ENCODE peak calls at places on chromosomes 12 and 14, in eight cellular contexts. F is skeletal muscle cell; G is sciatic nerve; Y is neural progenitor cell; B is heart left ventricle; K is IMR-90; M is effector memory CD8-positive, alpha-beta T cell; P is dorsolateral prefrontal cortex. H is an unnamed sample.

GRCh38 chr14:104512061-104512460 is 67.5 kb upstream of the C14orf180 start:
- DNase-seq in F (no peak), K (no peak), G (no peak), B (no peak), P (no peak), Y (no peak), M (no peak), H (no peak)

GRCh38 chr12:123363743-123364531 is 710 bp downstream of the SBNO1 start:
- DNase-seq in K (no peak), P (no peak), G (peak), F (no peak), M (peak), B (peak), Y (peak), H (no peak)

GRCh38 chr12:25960176-25960575 is 1.7 kb downstream of the RASSF8 start:
- DNase-seq in K (peak), P (no peak), M (no peak), Y (peak), G (no peak), B (peak), F (no peak), H (no peak)

GRCh38 chr12:93803408-93803807 is 126.2 kb downstream of the CRADD start:
- DNase-seq in F (peak), M (no peak), G (no peak), B (no peak), K (peak), Y (peak), P (no peak), H (no peak)

GRCh38 chr12:81863406-81863805 is 104.3 kb upstream of the PPFIA2 start:
- DNase-seq in M (no peak), K (no peak), F (no peak), Y (peak), P (no peak), B (no peak), G (no peak), H (no peak)

GRCh38 chr14:24368562-24369252 is 723 bp downstream of the NFATC4 start:
- DNase-seq in F (no peak), Y (peak), K (peak), M (peak), P (peak), G (peak), B (peak), H (no peak)

GRCh38 chr12:55972045-55972843 is 1.6 kb upstream of the RAB5B start:
- DNase-seq in F (peak), B (no peak), P (no peak), K (peak), G (no peak), Y (no peak), M (no peak), H (no peak)

GRCh38 chr12:26557326-26557725 is 275.7 kb downstream of the ITPR2 start:
- DNase-seq in M (no peak), F (no peak), Y (no peak), K (no peak), P (no peak), B (no peak), G (no peak), H (no peak)

GRCh38 chr12:7108042-7108927 is 729 bp downstream of the C1RL start:
- DNase-seq in Y (peak), G (peak), M (peak), B (peak), K (peak), P (peak), F (no peak), H (no peak)

GRCh38 chr12:118025168-118025567 is 8.7 kb downstream of the RFC5 start:
- DNase-seq in F (no peak), G (no peak), K (no peak), P (peak), Y (no peak), B (no peak), M (no peak), H (peak)

GRCh38 chr12:100741084-100741711 is 53.4 kb upstream of the ANO4 start:
- DNase-seq in P (no peak), B (no peak), F (no peak), M (no peak), G (no peak), K (peak), Y (peak), H (no peak)

GRCh38 chr14:97410667-97411286 is 613.6 kb downstream of the VRK1 start:
- DNase-seq in B (no peak), M (no peak), P (no peak), K (no peak), F (no peak), G (no peak), Y (peak), H (no peak)

GRCh38 chr12:50401383-50402155 is 884 bp downstream of the LARP4 start:
- DNase-seq in F (no peak), B (no peak), G (no peak), Y (peak), M (no peak), P (no peak), K (peak), H (no peak)

GRCh38 chr14:54348923-54349615 is 47.7 kb upstream of the CDKN3 start:
- DNase-seq in K (peak), F (no peak), Y (no peak), B (peak), P (peak), G (no peak), M (no peak), H (peak)

GRCh38 chr14:42671636-42672035 is 1065.0 kb downstream of the LRFN5 start:
- DNase-seq in Y (no peak), G (no peak), K (no peak), P (no peak), F (peak), B (no peak), M (no peak), H (no peak)

GRCh38 chr14:105366386-105367074 is 31.8 kb upstream of the TEX22 start:
- DNase-seq in B (no peak), G (no peak), F (no peak), Y (no peak), P (no peak), K (no peak), M (no peak), H (no peak)

GRCh38 chr12:92403210-92404175 is 257.8 kb upstream of the BTG1 start:
- DNase-seq in P (no peak), Y (no peak), G (no peak), K (no peak), M (peak), B (no peak), F (no peak), H (no peak)

GRCh38 chr12:124456652-124457152 is 110.7 kb downstream of the NCOR2 start:
- DNase-seq in B (no peak), F (no peak), M (peak), P (no peak), G (no peak), Y (no peak), K (no peak), H (no peak)